ENCODE peak calls at places on chromosomes 7 and 10, in nine cellular contexts. P, K, R, M, A, E, Z, X and J are unnamed samples.
A peak's percentile ranks its signal among the peaks of the same experiment; 100 is the strongest.

GRCh38 chr10:62541811-62542210 is 167.6 kb downstream of the ZNF365 start:
- DNase-seq in Z (no peak), P (no peak), X (no peak), A (no peak), M (no peak), R (no peak), K (no peak), E (no peak), J (no peak)

GRCh38 chr10:47356708-47357107 is 8.5 kb downstream of the RBP3 start:
- DNase-seq in Z (no peak), K (no peak), R (no peak), E (no peak), P (no peak), A (no peak), M (no peak), X (no peak), J (no peak)

GRCh38 chr7:151736403-151736909 is 140.5 kb downstream of the PRKAG2 start:
- DNase-seq in K (no peak), R (peak; percentile 100), E (peak; percentile 84), A (peak; percentile 98), P (peak; percentile 97), X (peak; percentile 91), M (peak; percentile 53), Z (no peak), J (peak; percentile 68)

GRCh38 chr7:65477326-65477725 is 103.7 kb downstream of the ZNF92 start:
- DNase-seq in X (peak; percentile 70), P (peak; percentile 20), Z (no peak), M (no peak), K (no peak), E (peak; percentile 2), R (peak; percentile 32), A (peak; percentile 41), J (no peak)

GRCh38 chr7:48091506-48092433 is 2.7 kb downstream of the UPP1 start:
- DNase-seq in M (no peak), Z (no peak), K (no peak), A (no peak), E (no peak), X (no peak), P (no peak), R (no peak), J (no peak)

GRCh38 chr10:72218329-72218728 is 2.3 kb upstream of the ASCC1 start:
- DNase-seq in Z (no peak), M (no peak), K (no peak), P (no peak), A (no peak), R (no peak), X (no peak), E (no peak), J (no peak)

GRCh38 chr10:110372656-110373055 is 67.9 kb upstream of the SMNDC1 start:
- DNase-seq in M (peak; percentile 73), P (peak; percentile 30), X (no peak), Z (no peak), E (no peak), K (no peak), A (no peak), R (peak; percentile 14), J (no peak)

GRCh38 chr7:155344618-155345433 is 47.1 kb downstream of the INSIG1 start:
- DNase-seq in M (no peak), Z (peak; percentile 80), A (peak; percentile 68), K (peak; percentile 74), R (peak; percentile 82), E (peak; percentile 66), X (peak; percentile 52), P (peak; percentile 68), J (peak; percentile 89)

GRCh38 chr10:122531935-122532334 is 28.6 kb upstream of the DMBT1 start:
- DNase-seq in R (no peak), M (no peak), X (no peak), A (no peak), E (no peak), Z (no peak), P (no peak), K (no peak), J (no peak)

GRCh38 chr7:132770055-132770454 is 193.8 kb upstream of the PLXNA4 start:
- DNase-seq in X (no peak), P (no peak), K (no peak), E (no peak), Z (no peak), A (no peak), R (no peak), M (no peak), J (no peak)

GRCh38 chr7:143408686-143409551 is at the start of gene EPHA1:
- DNase-seq in A (no peak), X (peak; percentile 33), P (no peak), Z (peak; percentile 54), M (peak; percentile 58), E (no peak), K (no peak), R (no peak), J (peak; percentile 83)

GRCh38 chr7:102891693-102892261 is 21.0 kb upstream of the LRRC17 start:
- DNase-seq in P (peak; percentile 92), R (peak; percentile 73), M (no peak), A (peak; percentile 86), E (no peak), X (no peak), Z (no peak), K (no peak), J (peak; percentile 44)

GRCh38 chr7:156703773-156704482 is 63.4 kb downstream of the RNF32 start:
- DNase-seq in R (no peak), X (no peak), K (no peak), P (no peak), E (no peak), M (peak; percentile 2), Z (no peak), A (no peak), J (no peak)

GRCh38 chr10:128729910-128730420 is 603.7 kb upstream of the MKI67 start:
- DNase-seq in X (no peak), P (no peak), E (no peak), M (no peak), R (no peak), A (no peak), Z (no peak), K (no peak), J (no peak)

GRCh38 chr7:5630670-5631069 is 150.8 kb downstream of the RNF216 start:
- DNase-seq in K (no peak), E (no peak), A (no peak), P (no peak), Z (peak; percentile 53), X (no peak), M (no peak), R (no peak), J (no peak)

GRCh38 chr10:11871470-11871869 is 48.3 kb downstream of the PROSER2 start:
- DNase-seq in R (no peak), M (peak; percentile 37), Z (no peak), A (peak; percentile 69), P (peak; percentile 4), E (no peak), K (no peak), X (no peak), J (no peak)